ENCODE peak calls at places on chromosomes 1 and 21, in nine cellular contexts. P is HFFc6, J is HFF-Myc, M is RWPE1, I is colonic mucosa, W is body of pancreas, K is cardiac fibroblast, V is lower lobe of right lung, B is Calu3. F is an unnamed sample.

GRCh38 chr1:24984800-24985552 is 54.9 kb upstream of the RUNX3 start:
- DNase-seq in P (no peak), J (no peak), M (no peak), I (no peak), W (no peak), K (no peak), V (no peak), B (no peak), F (no peak)

GRCh38 chr21:31456201-31456600 is 112.1 kb upstream of the TIAM1 start:
- DNase-seq in P (no peak), J (no peak), M (no peak), I (no peak), W (no peak), K (no peak), V (no peak), B (no peak), F (no peak)

GRCh38 chr21:44427241-44428120 is 27.8 kb upstream of the LRRC3 start:
- DNase-seq in P (no peak), J (no peak), M (no peak), I (no peak), W (no peak), K (no peak), V (peak; percentile 45), B (no peak), F (no peak)

GRCh38 chr1:241102652-241103051 is 254.4 kb downstream of the RGS7 start:
- DNase-seq in P (no peak), J (no peak), M (no peak), I (no peak), W (no peak), K (no peak), V (no peak), B (no peak), F (no peak)

GRCh38 chr1:10045480-10046355 is 13.0 kb downstream of the UBE4B start:
- DNase-seq in P (no peak), J (no peak), M (no peak), I (no peak), W (peak; percentile 74), K (peak; percentile 24), V (no peak), B (no peak), F (peak; percentile 90)

GRCh38 chr1:245370905-245371581 is 216.3 kb downstream of the KIF26B start:
- DNase-seq in P (no peak), J (no peak), M (no peak), I (no peak), W (no peak), K (peak; percentile 54), V (no peak), B (no peak), F (no peak)

GRCh38 chr1:95116666-95117206 is 419 bp upstream of the TLCD4 start:
- DNase-seq in P (peak; percentile 13), J (no peak), M (peak; percentile 70), I (peak; percentile 85), W (peak; percentile 78), K (peak; percentile 25), V (peak; percentile 72), B (peak; percentile 84), F (peak; percentile 39)

GRCh38 chr1:55670331-55671082 is 455.3 kb upstream of the USP24 start:
- DNase-seq in P (no peak), J (no peak), M (no peak), I (no peak), W (no peak), K (no peak), V (no peak), B (no peak), F (peak; percentile 34)

GRCh38 chr1:232682248-232682647 is 52.3 kb upstream of the SIPA1L2 start:
- DNase-seq in P (no peak), J (no peak), M (no peak), I (peak; percentile 82), W (peak; percentile 29), K (no peak), V (no peak), B (peak; percentile 50), F (no peak)

GRCh38 chr21:27513016-27513415 is 546.1 kb upstream of the ADAMTS5 start:
- DNase-seq in P (no peak), J (no peak), M (no peak), I (no peak), W (no peak), K (no peak), V (no peak), B (no peak), F (peak; percentile 15)

GRCh38 chr1:85573348-85573747 is 7.2 kb upstream of the CCN1 start:
- DNase-seq in P (no peak), J (no peak), M (no peak), I (peak; percentile 48), W (no peak), K (no peak), V (no peak), B (no peak), F (no peak)

GRCh38 chr1:55580845-55581332 is 365.7 kb upstream of the USP24 start:
- DNase-seq in P (peak; percentile 94), J (no peak), M (peak; percentile 62), I (no peak), W (no peak), K (peak; percentile 94), V (no peak), B (no peak), F (peak; percentile 71)

GRCh38 chr1:174269932-174270651 is 110.8 kb downstream of the RABGAP1L start:
- DNase-seq in P (no peak), J (no peak), M (no peak), I (no peak), W (no peak), K (no peak), V (no peak), B (no peak), F (no peak)

GRCh38 chr1:38786040-38786436 is 73.5 kb downstream of the RRAGC start:
- DNase-seq in P (no peak), J (no peak), M (no peak), I (no peak), W (no peak), K (no peak), V (no peak), B (no peak), F (no peak)

GRCh38 chr1:17540255-17541001 is 930 bp downstream of the ARHGEF10L start:
- DNase-seq in P (no peak), J (no peak), M (no peak), I (peak; percentile 64), W (no peak), K (peak; percentile 24), V (no peak), B (no peak), F (no peak)

GRCh38 chr1:43288785-43289466 is 3.5 kb upstream of the C1orf210 start:
- DNase-seq in P (no peak), J (no peak), M (no peak), I (no peak), W (no peak), K (no peak), V (no peak), B (no peak), F (no peak)

GRCh38 chr1:220700591-220701179 is 10.5 kb downstream of the C1orf115 start:
- DNase-seq in P (no peak), J (no peak), M (no peak), I (no peak), W (no peak), K (no peak), V (no peak), B (no peak), F (no peak)

GRCh38 chr21:39156024-39156423 is 27.2 kb downstream of the PSMG1 start:
- DNase-seq in P (no peak), J (no peak), M (no peak), I (no peak), W (no peak), K (peak; percentile 77), V (no peak), B (no peak), F (peak; percentile 87)

GRCh38 chr1:229015791-229016190 is 255.1 kb upstream of the RAB4A start:
- DNase-seq in P (no peak), J (no peak), M (no peak), I (no peak), W (no peak), K (no peak), V (no peak), B (no peak), F (no peak)

DNA sequence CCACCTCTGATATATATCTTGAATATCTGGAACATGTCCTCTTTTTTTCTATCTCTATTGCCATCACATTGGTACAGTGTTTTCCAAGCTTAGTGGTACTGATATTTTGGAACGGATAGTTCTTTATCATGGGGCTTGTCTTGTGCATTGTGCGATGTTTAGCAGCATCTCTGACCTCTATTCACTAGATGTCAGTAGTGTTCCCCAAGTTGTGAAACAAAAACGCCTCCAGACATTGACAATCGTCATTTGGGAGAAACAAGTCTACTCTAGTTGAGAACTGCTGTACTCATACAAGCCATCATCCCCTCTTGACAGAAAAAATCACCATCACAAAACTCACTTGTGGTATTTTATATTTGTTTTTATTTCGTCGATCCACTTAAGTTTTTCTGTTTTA is 79.7 kb upstream of the CHODL start:
- DNase-seq in P (no peak), J (no peak), M (peak; percentile 57), I (no peak), W (no peak), K (no peak), V (no peak), B (no peak), F (no peak)
- TF ChIP-seq CTCF in P (no peak), J (no peak), M (no peak), I (no peak), W (no peak), K (no peak), V (no peak), B (no peak), F (no peak)

DNA sequence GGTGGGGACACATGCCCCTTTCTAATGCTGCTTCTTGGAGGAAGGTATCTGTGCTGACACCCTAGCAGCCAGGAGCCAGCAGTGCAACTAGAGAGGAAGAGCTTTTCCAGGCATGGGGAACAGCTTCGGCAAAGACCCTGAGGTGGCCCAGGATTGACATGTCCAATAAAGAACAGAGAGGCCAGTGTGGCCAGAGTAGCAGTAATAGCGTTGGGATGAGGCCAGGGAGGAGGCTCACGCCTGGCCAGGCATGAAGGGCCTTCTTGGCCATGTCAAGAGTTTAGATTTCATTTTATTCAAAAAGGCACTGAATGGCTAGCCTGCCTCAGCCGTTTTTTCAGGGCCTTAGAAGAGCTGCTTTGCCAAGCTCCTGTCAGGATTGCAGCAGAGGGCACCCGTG is 16.3 kb upstream of the ADAMTSL4 start:
- DNase-seq in P (no peak), J (no peak), M (no peak), I (no peak), W (no peak), K (no peak), V (no peak), B (no peak), F (no peak)
- TF ChIP-seq CTCF in P (peak; percentile 61), J (no peak), M (peak; percentile 39), I (no peak), W (no peak), K (no peak), V (peak; percentile 26), B (no peak), F (no peak)

GRCh38 chr1:206468571-206468970 is 1.7 kb upstream of the IKBKE start:
- DNase-seq in P (no peak), J (no peak), M (no peak), I (no peak), W (no peak), K (no peak), V (no peak), B (no peak), F (no peak)
- TF ChIP-seq CTCF in P (peak; percentile 44), J (no peak), M (no peak), I (no peak), W (no peak), K (no peak), V (no peak), B (no peak), F (peak; percentile 9)

DNA sequence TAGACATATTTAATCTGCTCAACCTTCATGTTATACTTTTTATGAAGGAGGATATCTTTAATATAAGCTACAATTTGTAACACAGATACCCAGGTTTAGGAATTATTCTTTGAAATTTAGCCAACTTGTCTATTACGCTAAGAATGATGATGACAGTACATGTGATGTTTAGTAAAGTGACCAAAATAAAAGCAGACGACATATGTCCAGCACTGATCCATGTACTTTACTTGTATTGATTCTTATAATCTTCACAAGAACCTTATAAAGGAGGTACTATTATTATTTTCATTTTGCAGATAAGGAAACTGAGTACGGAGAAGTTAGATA is 37.2 kb upstream of the ATG4C start:
- DNase-seq in P (no peak), J (no peak), M (no peak), I (no peak), W (no peak), K (no peak), V (no peak), B (no peak), F (no peak)
- TF ChIP-seq CTCF in P (peak; percentile 13), J (no peak), M (peak; percentile 36), I (peak; percentile 12), W (no peak), K (no peak), V (no peak), B (no peak), F (no peak)

F was measured in choroid plexus epithelial cell.